ENCODE peak calls at places on chromosomes 13 and 19, in ten cellular contexts. One of them, this sample, is unnamed.
A peak's percentile ranks its signal among the peaks of the same experiment; 100 is the strongest.

GRCh38 chr19:41364546-41365391 is 820 bp upstream of the B9D2 start:
- DNase-seq in GM20000: no peak
- DNase-seq in activated naive CD8-positive, alpha-beta T cell treated with anti-CD3 and anti-CD28 coated beads for 36 hours: no peak
- DNase-seq in NCI-H446: no peak
- DNase-seq in NCI-H526 treated with DMSO at 0.1 percent for 48 hours: no peak
- DNase-seq in Calu3: no peak
- DNase-seq in NCI-H2171 treated with DMSO at 0.1 percent for 48 hours: no peak
- DNase-seq in stimulated activated CD8-positive, alpha-beta memory T cell treated with anti-CD3 and anti-CD28 coated beads, Interleukin-7, amount 100 ng/mL, for 24 hours: no peak
- DNase-seq in heart right ventricle: no peak
- DNase-seq in SW 1271: no peak
- DNase-seq in this sample: no peak

GRCh38 chr19:41753936-41754529 is 1.3 kb upstream of the CEACAM6 start:
- DNase-seq in stimulated activated CD8-positive, alpha-beta memory T cell treated with anti-CD3 and anti-CD28 coated beads, Interleukin-7, amount 100 ng/mL, for 24 hours: peak; percentile 56
- DNase-seq in Calu3: peak; percentile 76
- DNase-seq in SW 1271: no peak
- DNase-seq in heart right ventricle: peak; percentile 12
- DNase-seq in GM20000: no peak
- DNase-seq in NCI-H526 treated with DMSO at 0.1 percent for 48 hours: peak; percentile 6
- DNase-seq in NCI-H446: peak; percentile 69
- DNase-seq in NCI-H2171 treated with DMSO at 0.1 percent for 48 hours: peak; percentile 67
- DNase-seq in activated naive CD8-positive, alpha-beta T cell treated with anti-CD3 and anti-CD28 coated beads for 36 hours: peak; percentile 58
- DNase-seq in this sample: peak; percentile 10

GRCh38 chr19:19416280-19416679 is 10.8 kb downstream of the GATAD2A start:
- DNase-seq in GM20000: no peak
- DNase-seq in NCI-H2171 treated with DMSO at 0.1 percent for 48 hours: no peak
- DNase-seq in activated naive CD8-positive, alpha-beta T cell treated with anti-CD3 and anti-CD28 coated beads for 36 hours: no peak
- DNase-seq in heart right ventricle: no peak
- DNase-seq in SW 1271: no peak
- DNase-seq in NCI-H446: no peak
- DNase-seq in Calu3: no peak
- DNase-seq in NCI-H526 treated with DMSO at 0.1 percent for 48 hours: no peak
- DNase-seq in stimulated activated CD8-positive, alpha-beta memory T cell treated with anti-CD3 and anti-CD28 coated beads, Interleukin-7, amount 100 ng/mL, for 24 hours: no peak
- DNase-seq in this sample: no peak

GRCh38 chr13:97193577-97193976 is 28.6 kb upstream of the MBNL2 start:
- DNase-seq in stimulated activated CD8-positive, alpha-beta memory T cell treated with anti-CD3 and anti-CD28 coated beads, Interleukin-7, amount 100 ng/mL, for 24 hours: no peak
- DNase-seq in GM20000: no peak
- DNase-seq in NCI-H446: no peak
- DNase-seq in NCI-H2171 treated with DMSO at 0.1 percent for 48 hours: no peak
- DNase-seq in Calu3: no peak
- DNase-seq in SW 1271: no peak
- DNase-seq in activated naive CD8-positive, alpha-beta T cell treated with anti-CD3 and anti-CD28 coated beads for 36 hours: no peak
- DNase-seq in NCI-H526 treated with DMSO at 0.1 percent for 48 hours: no peak
- DNase-seq in heart right ventricle: no peak
- DNase-seq in this sample: no peak

GRCh38 chr13:31639443-31640163 is 99.7 kb upstream of the RXFP2 start:
- DNase-seq in activated naive CD8-positive, alpha-beta T cell treated with anti-CD3 and anti-CD28 coated beads for 36 hours: no peak
- DNase-seq in stimulated activated CD8-positive, alpha-beta memory T cell treated with anti-CD3 and anti-CD28 coated beads, Interleukin-7, amount 100 ng/mL, for 24 hours: no peak
- DNase-seq in GM20000: no peak
- DNase-seq in SW 1271: no peak
- DNase-seq in NCI-H2171 treated with DMSO at 0.1 percent for 48 hours: no peak
- DNase-seq in NCI-H446: no peak
- DNase-seq in Calu3: no peak
- DNase-seq in NCI-H526 treated with DMSO at 0.1 percent for 48 hours: no peak
- DNase-seq in heart right ventricle: no peak
- DNase-seq in this sample: no peak

GRCh38 chr19:34350161-34350561 is 14.8 kb upstream of the GPI start:
- DNase-seq in GM20000: peak; percentile 41
- DNase-seq in activated naive CD8-positive, alpha-beta T cell treated with anti-CD3 and anti-CD28 coated beads for 36 hours: peak; percentile 56
- DNase-seq in heart right ventricle: no peak
- DNase-seq in SW 1271: no peak
- DNase-seq in stimulated activated CD8-positive, alpha-beta memory T cell treated with anti-CD3 and anti-CD28 coated beads, Interleukin-7, amount 100 ng/mL, for 24 hours: peak; percentile 25
- DNase-seq in NCI-H446: no peak
- DNase-seq in Calu3: no peak
- DNase-seq in NCI-H526 treated with DMSO at 0.1 percent for 48 hours: no peak
- DNase-seq in NCI-H2171 treated with DMSO at 0.1 percent for 48 hours: no peak
- DNase-seq in this sample: no peak

GRCh38 chr13:106382569-106382968 is 152.9 kb downstream of the EFNB2 start:
- DNase-seq in stimulated activated CD8-positive, alpha-beta memory T cell treated with anti-CD3 and anti-CD28 coated beads, Interleukin-7, amount 100 ng/mL, for 24 hours: no peak
- DNase-seq in Calu3: no peak
- DNase-seq in activated naive CD8-positive, alpha-beta T cell treated with anti-CD3 and anti-CD28 coated beads for 36 hours: no peak
- DNase-seq in NCI-H526 treated with DMSO at 0.1 percent for 48 hours: no peak
- DNase-seq in SW 1271: no peak
- DNase-seq in NCI-H2171 treated with DMSO at 0.1 percent for 48 hours: peak; percentile 45
- DNase-seq in GM20000: no peak
- DNase-seq in heart right ventricle: no peak
- DNase-seq in NCI-H446: no peak
- DNase-seq in this sample: no peak

GRCh38 chr19:38952395-38953165 is 21.8 kb downstream of the MRPS12 start:
- DNase-seq in NCI-H526 treated with DMSO at 0.1 percent for 48 hours: peak; percentile 22
- DNase-seq in stimulated activated CD8-positive, alpha-beta memory T cell treated with anti-CD3 and anti-CD28 coated beads, Interleukin-7, amount 100 ng/mL, for 24 hours: no peak
- DNase-seq in activated naive CD8-positive, alpha-beta T cell treated with anti-CD3 and anti-CD28 coated beads for 36 hours: no peak
- DNase-seq in NCI-H446: peak; percentile 59
- DNase-seq in NCI-H2171 treated with DMSO at 0.1 percent for 48 hours: peak; percentile 63
- DNase-seq in Calu3: peak; percentile 77
- DNase-seq in GM20000: peak; percentile 69
- DNase-seq in SW 1271: no peak
- DNase-seq in heart right ventricle: no peak
- DNase-seq in this sample: no peak

GRCh38 chr13:48731957-48732569 is 78.3 kb downstream of the CYSLTR2 start:
- DNase-seq in GM20000: peak; percentile 51
- DNase-seq in NCI-H2171 treated with DMSO at 0.1 percent for 48 hours: no peak
- DNase-seq in stimulated activated CD8-positive, alpha-beta memory T cell treated with anti-CD3 and anti-CD28 coated beads, Interleukin-7, amount 100 ng/mL, for 24 hours: peak; percentile 31
- DNase-seq in NCI-H446: peak; percentile 3
- DNase-seq in Calu3: peak; percentile 57
- DNase-seq in heart right ventricle: peak; percentile 46
- DNase-seq in activated naive CD8-positive, alpha-beta T cell treated with anti-CD3 and anti-CD28 coated beads for 36 hours: peak; percentile 58
- DNase-seq in SW 1271: no peak
- DNase-seq in NCI-H526 treated with DMSO at 0.1 percent for 48 hours: peak; percentile 9
- DNase-seq in this sample: no peak

GRCh38 chr13:49629947-49630346 is 1.6 kb downstream of the ARL11 start:
- DNase-seq in activated naive CD8-positive, alpha-beta T cell treated with anti-CD3 and anti-CD28 coated beads for 36 hours: no peak
- DNase-seq in SW 1271: no peak
- DNase-seq in GM20000: no peak
- DNase-seq in heart right ventricle: no peak
- DNase-seq in NCI-H2171 treated with DMSO at 0.1 percent for 48 hours: no peak
- DNase-seq in NCI-H526 treated with DMSO at 0.1 percent for 48 hours: no peak
- DNase-seq in Calu3: no peak
- DNase-seq in stimulated activated CD8-positive, alpha-beta memory T cell treated with anti-CD3 and anti-CD28 coated beads, Interleukin-7, amount 100 ng/mL, for 24 hours: no peak
- DNase-seq in NCI-H446: no peak
- DNase-seq in this sample: no peak

GRCh38 chr13:92991687-92992086 is 234.9 kb upstream of the GPC6 start:
- DNase-seq in activated naive CD8-positive, alpha-beta T cell treated with anti-CD3 and anti-CD28 coated beads for 36 hours: no peak
- DNase-seq in stimulated activated CD8-positive, alpha-beta memory T cell treated with anti-CD3 and anti-CD28 coated beads, Interleukin-7, amount 100 ng/mL, for 24 hours: no peak
- DNase-seq in Calu3: no peak
- DNase-seq in NCI-H446: no peak
- DNase-seq in heart right ventricle: no peak
- DNase-seq in SW 1271: no peak
- DNase-seq in NCI-H2171 treated with DMSO at 0.1 percent for 48 hours: no peak
- DNase-seq in NCI-H526 treated with DMSO at 0.1 percent for 48 hours: no peak
- DNase-seq in GM20000: no peak
- DNase-seq in this sample: no peak

GRCh38 chr19:49912965-49913685 is 15.9 kb upstream of the ATF5 start:
- DNase-seq in activated naive CD8-positive, alpha-beta T cell treated with anti-CD3 and anti-CD28 coated beads for 36 hours: no peak
- DNase-seq in NCI-H2171 treated with DMSO at 0.1 percent for 48 hours: no peak
- DNase-seq in GM20000: no peak
- DNase-seq in heart right ventricle: no peak
- DNase-seq in stimulated activated CD8-positive, alpha-beta memory T cell treated with anti-CD3 and anti-CD28 coated beads, Interleukin-7, amount 100 ng/mL, for 24 hours: no peak
- DNase-seq in NCI-H446: no peak
- DNase-seq in SW 1271: no peak
- DNase-seq in Calu3: no peak
- DNase-seq in NCI-H526 treated with DMSO at 0.1 percent for 48 hours: no peak
- DNase-seq in this sample: no peak

GRCh38 chr19:28051047-28051446 is 1161.9 kb downstream of the UQCRFS1 start:
- DNase-seq in NCI-H2171 treated with DMSO at 0.1 percent for 48 hours: no peak
- DNase-seq in activated naive CD8-positive, alpha-beta T cell treated with anti-CD3 and anti-CD28 coated beads for 36 hours: no peak
- DNase-seq in Calu3: no peak
- DNase-seq in heart right ventricle: no peak
- DNase-seq in stimulated activated CD8-positive, alpha-beta memory T cell treated with anti-CD3 and anti-CD28 coated beads, Interleukin-7, amount 100 ng/mL, for 24 hours: no peak
- DNase-seq in SW 1271: no peak
- DNase-seq in NCI-H446: no peak
- DNase-seq in NCI-H526 treated with DMSO at 0.1 percent for 48 hours: no peak
- DNase-seq in GM20000: no peak
- DNase-seq in this sample: no peak

GRCh38 chr19:2034729-2035589 is 16.1 kb downstream of the MKNK2 start:
- DNase-seq in NCI-H526 treated with DMSO at 0.1 percent for 48 hours: no peak
- DNase-seq in NCI-H446: peak; percentile 40
- DNase-seq in stimulated activated CD8-positive, alpha-beta memory T cell treated with anti-CD3 and anti-CD28 coated beads, Interleukin-7, amount 100 ng/mL, for 24 hours: peak; percentile 48
- DNase-seq in SW 1271: no peak
- DNase-seq in activated naive CD8-positive, alpha-beta T cell treated with anti-CD3 and anti-CD28 coated beads for 36 hours: peak; percentile 72
- DNase-seq in Calu3: no peak
- DNase-seq in heart right ventricle: peak; percentile 49
- DNase-seq in NCI-H2171 treated with DMSO at 0.1 percent for 48 hours: no peak
- DNase-seq in GM20000: peak; percentile 81
- DNase-seq in this sample: no peak

GRCh38 chr13:19962894-19963293 is 4.4 kb downstream of the ZMYM2 start:
- DNase-seq in NCI-H526 treated with DMSO at 0.1 percent for 48 hours: no peak
- DNase-seq in stimulated activated CD8-positive, alpha-beta memory T cell treated with anti-CD3 and anti-CD28 coated beads, Interleukin-7, amount 100 ng/mL, for 24 hours: no peak
- DNase-seq in Calu3: no peak
- DNase-seq in NCI-H446: no peak
- DNase-seq in NCI-H2171 treated with DMSO at 0.1 percent for 48 hours: no peak
- DNase-seq in heart right ventricle: no peak
- DNase-seq in activated naive CD8-positive, alpha-beta T cell treated with anti-CD3 and anti-CD28 coated beads for 36 hours: no peak
- DNase-seq in SW 1271: no peak
- DNase-seq in GM20000: no peak
- DNase-seq in this sample: no peak

GRCh38 chr19:38707512-38708114 is 36.7 kb downstream of the CAPN12 start:
- DNase-seq in heart right ventricle: peak; percentile 76
- DNase-seq in Calu3: peak; percentile 89
- DNase-seq in stimulated activated CD8-positive, alpha-beta memory T cell treated with anti-CD3 and anti-CD28 coated beads, Interleukin-7, amount 100 ng/mL, for 24 hours: no peak
- DNase-seq in NCI-H446: no peak
- DNase-seq in NCI-H2171 treated with DMSO at 0.1 percent for 48 hours: no peak
- DNase-seq in GM20000: no peak
- DNase-seq in SW 1271: no peak
- DNase-seq in NCI-H526 treated with DMSO at 0.1 percent for 48 hours: no peak
- DNase-seq in activated naive CD8-positive, alpha-beta T cell treated with anti-CD3 and anti-CD28 coated beads for 36 hours: no peak
- DNase-seq in this sample: no peak

GRCh38 chr19:2049741-2050348 is 1.2 kb downstream of the MKNK2 start:
- DNase-seq in NCI-H2171 treated with DMSO at 0.1 percent for 48 hours: no peak
- DNase-seq in SW 1271: no peak
- DNase-seq in NCI-H446: peak; percentile 49
- DNase-seq in activated naive CD8-positive, alpha-beta T cell treated with anti-CD3 and anti-CD28 coated beads for 36 hours: peak; percentile 72
- DNase-seq in stimulated activated CD8-positive, alpha-beta memory T cell treated with anti-CD3 and anti-CD28 coated beads, Interleukin-7, amount 100 ng/mL, for 24 hours: no peak
- DNase-seq in GM20000: peak; percentile 77
- DNase-seq in Calu3: peak; percentile 69
- DNase-seq in heart right ventricle: peak; percentile 76
- DNase-seq in NCI-H526 treated with DMSO at 0.1 percent for 48 hours: peak; percentile 5
- DNase-seq in this sample: no peak

GRCh38 chr19:54456423-54457373 is 6.9 kb downstream of the LENG9 start:
- DNase-seq in heart right ventricle: no peak
- DNase-seq in NCI-H2171 treated with DMSO at 0.1 percent for 48 hours: no peak
- DNase-seq in Calu3: no peak
- DNase-seq in NCI-H526 treated with DMSO at 0.1 percent for 48 hours: no peak
- DNase-seq in GM20000: no peak
- DNase-seq in activated naive CD8-positive, alpha-beta T cell treated with anti-CD3 and anti-CD28 coated beads for 36 hours: no peak
- DNase-seq in stimulated activated CD8-positive, alpha-beta memory T cell treated with anti-CD3 and anti-CD28 coated beads, Interleukin-7, amount 100 ng/mL, for 24 hours: no peak
- DNase-seq in NCI-H446: no peak
- DNase-seq in SW 1271: no peak
- DNase-seq in this sample: no peak

GRCh38 chr19:18999896-19000620 is 33.3 kb downstream of the SUGP2 start:
- DNase-seq in NCI-H446: no peak
- DNase-seq in activated naive CD8-positive, alpha-beta T cell treated with anti-CD3 and anti-CD28 coated beads for 36 hours: no peak
- DNase-seq in NCI-H2171 treated with DMSO at 0.1 percent for 48 hours: no peak
- DNase-seq in NCI-H526 treated with DMSO at 0.1 percent for 48 hours: no peak
- DNase-seq in heart right ventricle: no peak
- DNase-seq in Calu3: peak; percentile 7
- DNase-seq in SW 1271: no peak
- DNase-seq in GM20000: no peak
- DNase-seq in stimulated activated CD8-positive, alpha-beta memory T cell treated with anti-CD3 and anti-CD28 coated beads, Interleukin-7, amount 100 ng/mL, for 24 hours: no peak
- DNase-seq in this sample: no peak

GRCh38 chr13:45623516-45624090 is 8.1 kb upstream of the ERICH6B start:
- DNase-seq in GM20000: peak; percentile 43
- DNase-seq in activated naive CD8-positive, alpha-beta T cell treated with anti-CD3 and anti-CD28 coated beads for 36 hours: no peak
- DNase-seq in NCI-H526 treated with DMSO at 0.1 percent for 48 hours: peak; percentile 14
- DNase-seq in NCI-H2171 treated with DMSO at 0.1 percent for 48 hours: peak; percentile 3
- DNase-seq in SW 1271: no peak
- DNase-seq in Calu3: no peak
- DNase-seq in heart right ventricle: no peak
- DNase-seq in stimulated activated CD8-positive, alpha-beta memory T cell treated with anti-CD3 and anti-CD28 coated beads, Interleukin-7, amount 100 ng/mL, for 24 hours: no peak
- DNase-seq in NCI-H446: peak; percentile 2
- DNase-seq in this sample: no peak

This sample was measured in DMS 273 treated with DMSO at 0.1 percent for 48 hours.